ENCODE peak calls at places on chromosome 12, in nine cellular contexts. P is body of pancreas; Q is type B pancreatic cell; G is SW 1271; V is HFF-Myc; N is CD8-positive, alpha-beta T cell; E is mucosa of gallbladder; S is posterior vena cava; H is T-helper 2 cell. J is an unnamed sample.

GRCh38 chr12:93892431-93893210 is 215.4 kb downstream of the CRADD start:
- DNase-seq in V (no peak), H (no peak), P (no peak), G (no peak), Q (no peak), E (no peak), N (no peak), S (no peak), J (no peak)

GRCh38 chr12:53122961-53123468 is 19.7 kb downstream of the SOAT2 start:
- DNase-seq in Q (peak), E (no peak), S (no peak), N (no peak), V (peak), G (no peak), P (no peak), H (no peak), J (no peak)

GRCh38 chr12:102883204-102883799 is 33.7 kb downstream of the PAH start:
- DNase-seq in H (peak), N (no peak), Q (peak), V (no peak), S (no peak), P (peak), G (no peak), E (peak), J (peak)

GRCh38 chr12:2805146-2805525 is 7.3 kb upstream of the ITFG2 start:
- DNase-seq in H (no peak), E (no peak), G (no peak), P (no peak), S (no peak), N (no peak), Q (no peak), V (no peak), J (no peak)

GRCh38 chr12:106248177-106248848 is 493 bp upstream of the CKAP4 start:
- DNase-seq in P (peak), N (no peak), H (no peak), E (peak), V (no peak), G (peak), S (peak), Q (peak), J (peak)

GRCh38 chr12:52223411-52224039 is 9.5 kb upstream of the KRT7 start:
- DNase-seq in S (no peak), P (no peak), E (no peak), N (no peak), G (no peak), H (no peak), V (no peak), Q (no peak), J (no peak)

GRCh38 chr12:27237790-27238771 is 6.0 kb upstream of the STK38L start:
- DNase-seq in N (no peak), H (no peak), G (no peak), E (no peak), V (no peak), Q (no peak), P (no peak), S (no peak), J (no peak)

GRCh38 chr12:65430571-65431306 is 152.3 kb downstream of the MSRB3 start:
- DNase-seq in N (no peak), H (no peak), V (peak), P (no peak), Q (no peak), S (no peak), G (peak), E (no peak), J (no peak)

GRCh38 chr12:94855853-94856252 is 147.6 kb downstream of the NDUFA12 start:
- DNase-seq in E (no peak), G (no peak), V (no peak), H (no peak), Q (no peak), S (no peak), P (no peak), N (no peak), J (no peak)

GRCh38 chr12:58176296-58176869 is 235.0 kb downstream of the ATP23 start:
- DNase-seq in V (peak), P (no peak), Q (no peak), S (no peak), H (peak), G (no peak), N (no peak), E (peak), J (peak)

GRCh38 chr12:15789215-15790171 is at the start of gene EPS8:
- DNase-seq in H (peak), S (peak), V (peak), N (peak), Q (peak), E (peak), G (peak), P (peak), J (peak)

GRCh38 chr12:20489645-20490044 is 121.3 kb downstream of the PDE3A start:
- DNase-seq in G (no peak), N (no peak), V (no peak), S (no peak), P (no peak), E (no peak), H (no peak), Q (no peak), J (no peak)

GRCh38 chr12:6226701-6227096 is 26.5 kb downstream of the CD9 start:
- DNase-seq in H (no peak), S (no peak), V (no peak), N (no peak), E (no peak), P (no peak), Q (no peak), G (no peak), J (peak)

GRCh38 chr12:79252358-79253075 is 387.9 kb downstream of the SYT1 start:
- DNase-seq in E (no peak), G (no peak), H (no peak), V (no peak), S (no peak), N (no peak), P (no peak), Q (no peak), J (no peak)

GRCh38 chr12:18158774-18159557 is 69.0 kb upstream of the RERGL start:
- DNase-seq in N (no peak), E (no peak), H (peak), G (no peak), Q (no peak), V (peak), S (no peak), P (peak), J (peak)

GRCh38 chr12:69161835-69162234 is 77.5 kb upstream of the CPSF6 start:
- DNase-seq in V (no peak), G (no peak), S (no peak), H (peak), N (no peak), P (no peak), E (no peak), Q (no peak), J (no peak)

GRCh38 chr12:62006076-62006732 is 254.0 kb upstream of the USP15 start:
- DNase-seq in N (no peak), G (no peak), Q (no peak), V (peak), S (no peak), E (peak), P (peak), H (peak), J (no peak)

GRCh38 chr12:56522486-56523193 is 1.0 kb downstream of the RBMS2 start:
- DNase-seq in G (no peak), Q (no peak), N (no peak), H (no peak), V (no peak), E (no peak), S (no peak), P (no peak), J (no peak)

GRCh38 chr12:124428136-124428791 is 133.4 kb downstream of the RFLNA start:
- DNase-seq in H (peak), V (no peak), E (peak), G (no peak), P (peak), N (no peak), S (peak), Q (no peak), J (no peak)

GRCh38 chr12:65232490-65233077 is 45.9 kb upstream of the MSRB3 start:
- DNase-seq in G (no peak), S (no peak), V (no peak), Q (no peak), N (no peak), P (no peak), E (no peak), H (peak), J (no peak)